ENCODE peak calls at places on chromosomes 4 and X, in eight cellular contexts. N, C, P, V, F, X, L and E are unnamed samples.

GRCh38 chr4:673349-674091 is 556 bp downstream of the ATP5ME start:
- DNase-seq in N (peak), C (peak), P (no peak), V (peak), F (no peak), X (no peak), L (peak), E (no peak)

GRCh38 chr4:926538-926937 is 5.6 kb downstream of the GAK start:
- DNase-seq in N (no peak), C (no peak), P (peak), V (no peak), F (no peak), X (peak), L (peak), E (no peak)

GRCh38 chrX:48574270-48575266 is at the start of gene RBM3:
- DNase-seq in N (peak), C (peak), P (peak), V (peak), F (peak), X (peak), L (peak), E (peak)

GRCh38 chr4:165721815-165722214 is 151.2 kb upstream of the TLL1 start:
- DNase-seq in N (no peak), C (no peak), P (no peak), V (no peak), F (no peak), X (no peak), L (no peak), E (no peak)

GRCh38 chr4:113981591-113981990 is 2.1 kb upstream of the ARSJ start:
- DNase-seq in N (no peak), C (no peak), P (no peak), V (no peak), F (no peak), X (no peak), L (no peak), E (no peak)

GRCh38 chrX:55452825-55453124 is 848 bp downstream of the MAGEH1 start:
- DNase-seq in N (no peak), C (no peak), P (no peak), V (no peak), F (no peak), X (no peak), L (no peak), E (no peak)

GRCh38 chrX:136147320-136147901 is at the start of gene FHL1:
- DNase-seq in N (no peak), C (peak), P (peak), V (no peak), F (no peak), X (peak), L (peak), E (no peak)

GRCh38 chrX:71859637-71860036 is 51.0 kb upstream of the NHSL2 start:
- DNase-seq in N (peak), C (no peak), P (no peak), V (peak), F (peak), X (no peak), L (peak), E (peak)

GRCh38 chrX:53160297-53160983 is 64.6 kb downstream of the KDM5C start:
- DNase-seq in N (no peak), C (no peak), P (no peak), V (peak), F (no peak), X (no peak), L (no peak), E (no peak)

GRCh38 chrX:72131317-72132294 is at the start of gene RTL5:
- DNase-seq in N (peak), C (peak), P (peak), V (peak), F (no peak), X (peak), L (peak), E (no peak)

GRCh38 chr4:89829470-89830138 is 7.4 kb downstream of the SNCA start:
- DNase-seq in N (no peak), C (peak), P (peak), V (peak), F (no peak), X (peak), L (no peak), E (peak)

GRCh38 chr4:54213001-54213400 is 16.1 kb upstream of the PDGFRA start:
- DNase-seq in N (no peak), C (no peak), P (no peak), V (peak), F (no peak), X (no peak), L (no peak), E (no peak)

GRCh38 chr4:84915396-84915780 is 51.1 kb downstream of the WDFY3 start:
- DNase-seq in N (no peak), C (no peak), P (no peak), V (no peak), F (no peak), X (no peak), L (no peak), E (no peak)

GRCh38 chr4:156778606-156779005 is 193.0 kb downstream of the PDGFC start:
- DNase-seq in N (no peak), C (no peak), P (no peak), V (peak), F (no peak), X (no peak), L (no peak), E (no peak)

GRCh38 chr4:63122955-63123354 is 1286.3 kb downstream of the TECRL start:
- DNase-seq in N (no peak), C (no peak), P (no peak), V (no peak), F (no peak), X (no peak), L (no peak), E (no peak)

GRCh38 chr4:54390670-54391069 is 161.6 kb downstream of the PDGFRA start:
- DNase-seq in N (no peak), C (no peak), P (peak), V (no peak), F (no peak), X (no peak), L (no peak), E (no peak)

GRCh38 chrX:95675794-95676193 is 1008.8 kb upstream of the DIAPH2 start:
- DNase-seq in N (no peak), C (no peak), P (no peak), V (no peak), F (no peak), X (no peak), L (no peak), E (no peak)

GRCh38 chr4:29560452-29560851 is 1159.7 kb upstream of the PCDH7 start:
- DNase-seq in N (no peak), C (no peak), P (no peak), V (no peak), F (no peak), X (no peak), L (no peak), E (no peak)

GRCh38 chr4:41256131-41256739 is 493 bp upstream of the UCHL1 start:
- DNase-seq in N (peak), C (no peak), P (no peak), V (peak), F (no peak), X (no peak), L (peak), E (no peak)

GRCh38 chrX:132443736-132444135 is 45.1 kb downstream of the MBNL3 start:
- DNase-seq in N (no peak), C (no peak), P (no peak), V (peak), F (no peak), X (no peak), L (no peak), E (no peak)

GRCh38 chrX:68710870-68711576 is 63.6 kb downstream of the STARD8 start:
- DNase-seq in N (peak), C (no peak), P (peak), V (peak), F (no peak), X (no peak), L (peak), E (no peak)

GRCh38 chr4:70654605-70655011 is 11.7 kb downstream of the JCHAIN start:
- DNase-seq in N (no peak), C (no peak), P (no peak), V (peak), F (no peak), X (no peak), L (no peak), E (no peak)

GRCh38 chr4:77473509-77473908 is 132.1 kb upstream of the CXCL13 start:
- DNase-seq in N (no peak), C (no peak), P (no peak), V (no peak), F (peak), X (no peak), L (peak), E (peak)

GRCh38 chrX:102712216-102712966 is at the start of gene GPRASP2:
- DNase-seq in N (no peak), C (peak), P (peak), V (peak), F (no peak), X (peak), L (peak), E (no peak)

GRCh38 chr4:37675587-37676290 is 10.4 kb downstream of the RELL1 start:
- DNase-seq in N (no peak), C (no peak), P (peak), V (no peak), F (no peak), X (no peak), L (no peak), E (peak)

GRCh38 chr4:142142403-142142802 is 506.0 kb downstream of the IL15 start:
- DNase-seq in N (no peak), C (no peak), P (no peak), V (no peak), F (no peak), X (no peak), L (no peak), E (no peak)

GRCh38 chr4:26613242-26613641 is 29.4 kb downstream of the TBC1D19 start:
- DNase-seq in N (no peak), C (no peak), P (no peak), V (no peak), F (no peak), X (no peak), L (no peak), E (no peak)

GRCh38 chr4:107689912-107690587 is 30.0 kb downstream of the PAPSS1 start:
- DNase-seq in N (peak), C (no peak), P (no peak), V (peak), F (peak), X (no peak), L (no peak), E (no peak)

GRCh38 chr4:87353592-87353991 is 30.9 kb upstream of the HSD17B13 start:
- DNase-seq in N (peak), C (peak), P (peak), V (peak), F (no peak), X (no peak), L (peak), E (peak)

GRCh38 chrX:22800806-22801205 is 199.0 kb upstream of the DDX53 start:
- DNase-seq in N (no peak), C (no peak), P (no peak), V (peak), F (no peak), X (no peak), L (no peak), E (no peak)

GRCh38 chr4:6038711-6039110 is 20.5 kb upstream of the C4orf50 start:
- DNase-seq in N (no peak), C (no peak), P (no peak), V (no peak), F (no peak), X (no peak), L (no peak), E (no peak)

GRCh38 chrX:151004085-151004484 is 20.9 kb downstream of the HMGB3 start:
- DNase-seq in N (no peak), C (no peak), P (no peak), V (peak), F (no peak), X (no peak), L (no peak), E (no peak)

GRCh38 chrX:40092808-40093435 is 4.8 kb downstream of the BCOR start:
- DNase-seq in N (no peak), C (no peak), P (no peak), V (no peak), F (no peak), X (no peak), L (peak), E (no peak)

GRCh38 chr4:183747931-183748664 is 89.0 kb downstream of the TRAPPC11 start:
- DNase-seq in N (no peak), C (no peak), P (no peak), V (peak), F (no peak), X (no peak), L (no peak), E (no peak)

GRCh38 chr4:165096776-165097175 is 15.9 kb downstream of the TMEM192 start:
- DNase-seq in N (peak), C (no peak), P (no peak), V (peak), F (no peak), X (no peak), L (peak), E (no peak)

GRCh38 chr4:112378858-112379257 is 81.7 kb downstream of the ALPK1 start:
- DNase-seq in N (no peak), C (no peak), P (no peak), V (no peak), F (no peak), X (no peak), L (peak), E (no peak)

GRCh38 chrX:132443196-132443595 is 45.6 kb downstream of the MBNL3 start:
- DNase-seq in N (no peak), C (no peak), P (no peak), V (no peak), F (no peak), X (no peak), L (no peak), E (no peak)

GRCh38 chrX:129523076-129524055 is at the start of gene SMARCA1:
- DNase-seq in N (peak), C (peak), P (peak), V (peak), F (no peak), X (peak), L (peak), E (no peak)

GRCh38 chrX:129520151-129520550 is 3.1 kb downstream of the SMARCA1 start:
- DNase-seq in N (no peak), C (no peak), P (no peak), V (no peak), F (no peak), X (no peak), L (no peak), E (no peak)

GRCh38 chrX:129525162-129525561 is 1.9 kb upstream of the SMARCA1 start:
- DNase-seq in N (no peak), C (no peak), P (no peak), V (no peak), F (no peak), X (no peak), L (no peak), E (no peak)

GRCh38 chrX:129522184-129523059 is 868 bp downstream of the SMARCA1 start:
- DNase-seq in N (peak), C (peak), P (peak), V (peak), F (no peak), X (peak), L (peak), E (no peak)

GRCh38 chrX:129524250-129524850 is 1.1 kb upstream of the SMARCA1 start:
- DNase-seq in N (no peak), C (no peak), P (no peak), V (no peak), F (no peak), X (no peak), L (no peak), E (no peak)
- H3K4me3 ChIP-seq in N (no peak), C (no peak), P (no peak), V (no peak), F (peak), X (no peak), L (peak), E (no peak)

DNA sequence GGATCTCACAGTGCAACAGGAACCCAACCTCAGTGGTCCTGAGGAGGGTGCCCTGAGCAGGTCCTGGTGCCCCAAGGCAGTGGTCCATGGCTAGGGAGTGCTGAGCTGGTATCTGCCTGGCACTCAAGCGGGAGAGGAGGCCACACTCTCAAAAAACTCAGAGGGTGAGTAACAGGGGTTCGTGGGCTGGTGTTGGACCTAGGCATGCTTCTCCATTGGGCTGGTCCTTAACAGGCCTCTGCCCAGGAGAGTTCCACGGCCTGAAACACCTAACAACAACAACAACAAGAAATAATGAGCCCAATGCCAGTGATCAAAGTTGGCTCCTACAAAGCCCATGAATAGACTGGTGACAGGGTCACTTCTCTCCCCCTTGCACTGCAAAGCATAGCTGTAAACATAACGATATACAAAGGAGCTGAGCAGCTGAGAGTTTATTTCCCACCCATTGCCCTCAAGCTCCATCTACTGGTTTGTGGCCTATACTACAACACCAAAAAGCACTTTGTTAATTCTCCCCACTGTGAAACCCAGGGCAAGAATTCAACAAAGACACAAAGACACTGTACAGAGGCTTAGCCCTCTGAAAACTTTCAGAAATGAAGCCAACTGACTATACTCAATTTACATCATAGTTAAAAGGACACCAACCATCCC is 736.2 kb upstream of the ADGRL3 start:
- DNase-seq in N (peak), C (no peak), P (no peak), V (no peak), F (no peak), X (no peak), L (peak), E (no peak)
- TF ChIP-seq CTCF in N (peak), C (no peak), P (no peak), V (peak), F (no peak), X (no peak), L (peak), E (peak)

DNA sequence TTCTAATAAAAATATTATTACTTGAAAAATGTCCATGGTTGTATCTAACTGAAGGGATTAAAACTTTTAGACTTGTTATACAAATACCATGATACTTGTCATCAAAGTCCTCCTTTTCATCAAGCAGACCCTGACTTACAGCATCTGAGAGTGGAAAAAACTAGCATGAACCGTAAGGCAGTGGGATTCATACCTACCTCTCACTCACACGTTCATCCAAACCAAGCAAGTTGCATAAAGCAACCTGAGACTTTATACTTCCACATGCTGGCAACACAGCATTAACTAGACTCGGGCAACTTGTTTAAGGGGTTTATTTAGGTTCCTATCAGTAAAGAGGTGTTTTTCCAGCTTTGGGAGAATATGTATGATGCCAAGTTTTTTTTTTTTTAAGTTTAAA is 22.6 kb upstream of the TLR7 start:
- DNase-seq in N (no peak), C (no peak), P (no peak), V (no peak), F (no peak), X (no peak), L (no peak), E (no peak)
- H3K4me3 ChIP-seq in N (no peak), C (no peak), P (no peak), V (no peak), F (no peak), X (no peak), L (no peak), E (no peak)

DNA sequence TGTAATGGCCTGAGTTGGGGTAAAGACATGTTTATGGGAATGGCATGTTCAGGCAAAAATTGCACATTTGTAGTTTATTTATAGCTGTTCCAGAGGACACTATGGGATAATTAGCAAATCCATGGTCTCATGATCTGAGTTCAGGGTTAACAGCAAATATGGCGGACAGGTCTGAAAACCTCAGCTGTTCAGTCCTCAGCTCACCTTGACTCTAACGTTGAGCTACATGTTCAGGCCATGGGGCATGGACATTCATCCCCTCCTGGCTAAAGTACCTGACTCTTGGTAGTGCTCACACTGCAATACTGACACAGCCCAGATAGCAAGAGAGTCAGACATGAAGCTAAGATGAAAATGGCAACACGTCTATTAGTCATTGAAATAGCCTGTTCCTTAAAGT is 161.6 kb upstream of the GPC4 start:
- DNase-seq in N (no peak), C (no peak), P (no peak), V (no peak), F (no peak), X (no peak), L (no peak), E (no peak)
- TF ChIP-seq CTCF in N (no peak), C (no peak), P (no peak), V (no peak), F (no peak), X (no peak), L (no peak), E (no peak)

DNA sequence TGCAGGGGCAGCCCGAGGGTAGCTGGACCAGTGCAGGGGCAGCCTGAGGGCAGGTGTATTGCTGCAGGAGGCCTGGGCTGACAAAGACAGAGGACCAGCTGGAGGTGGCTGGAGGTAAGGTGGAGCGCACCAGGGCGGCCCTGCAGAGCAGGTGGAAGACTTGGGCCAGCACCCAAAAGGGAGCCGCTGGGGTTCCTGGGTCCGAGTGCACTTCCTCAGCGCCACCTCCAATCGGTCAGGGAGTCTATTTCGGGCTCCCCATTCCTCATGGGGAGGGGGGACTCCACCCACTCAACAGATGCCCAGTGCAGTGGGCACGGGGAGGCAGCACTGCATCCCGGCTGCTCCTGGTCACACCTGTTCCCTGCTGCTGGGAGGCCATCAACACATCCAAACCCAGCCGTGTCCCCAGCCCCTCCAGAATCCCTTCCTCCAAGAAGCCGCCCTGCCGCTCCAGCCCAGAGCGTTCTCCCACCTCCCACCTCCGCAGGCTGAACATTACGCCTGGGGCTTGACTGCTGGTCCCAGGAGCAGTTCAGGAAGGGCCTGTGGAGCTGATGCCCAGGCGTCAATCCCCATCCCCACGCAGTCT is 1.5 kb downstream of the LRPAP1 start:
- DNase-seq in N (no peak), C (no peak), P (peak), V (no peak), F (no peak), X (peak), L (no peak), E (no peak)
- H3K4me3 ChIP-seq in N (peak), C (peak), P (peak), V (peak), F (peak), X (peak), L (peak), E (peak)

GRCh38 chrX:30735839-30736238 is 82.6 kb downstream of the GK start:
- DNase-seq in N (peak), C (peak), P (peak), V (peak), F (peak), X (no peak), L (peak), E (peak)
- TF ChIP-seq CTCF in N (peak), C (peak), P (peak), V (peak), F (peak), X (peak), L (peak), E (peak)